ENCODE peak calls at places on chromosomes 12 and 14, in eight cellular contexts. C, H, G, T, M, S, X and Y are unnamed samples.

GRCh38 chr14:76962303-76962660 is 66.2 kb downstream of the IRF2BPL start:
- DNase-seq in M (no peak), H (no peak), T (no peak), C (no peak), X (no peak), S (no peak), G (no peak), Y (no peak)

GRCh38 chr12:53985900-53986685 is 1.1 kb downstream of the HOXC10 start:
- DNase-seq in G (no peak), T (no peak), H (no peak), M (peak), C (no peak), X (no peak), S (no peak), Y (peak)

GRCh38 chr14:100975668-100976067 is 72.1 kb upstream of the RTL1 start:
- DNase-seq in T (no peak), G (no peak), H (no peak), S (no peak), M (peak), X (no peak), C (no peak), Y (no peak)

GRCh38 chr12:29148958-29149690 is at the start of gene FAR2:
- DNase-seq in S (peak), T (peak), M (no peak), H (peak), G (peak), X (peak), C (peak), Y (peak)

GRCh38 chr14:80624581-80624980 is 317.0 kb downstream of the CEP128 start:
- DNase-seq in X (no peak), G (no peak), M (no peak), S (no peak), T (no peak), H (no peak), C (no peak), Y (no peak)

GRCh38 chr12:12723681-12724420 is 6.7 kb downstream of the CDKN1B start:
- DNase-seq in M (no peak), C (no peak), H (peak), G (peak), S (no peak), T (no peak), X (no peak), Y (peak)

GRCh38 chr14:72383869-72384268 is 451.6 kb downstream of the RGS6 start:
- DNase-seq in S (no peak), X (no peak), G (no peak), H (no peak), M (no peak), C (no peak), T (no peak), Y (no peak)

GRCh38 chr14:90970167-90970600 is 90.3 kb downstream of the RPS6KA5 start:
- DNase-seq in S (no peak), H (peak), T (no peak), X (no peak), M (no peak), G (no peak), C (no peak), Y (peak)

GRCh38 chr14:60222820-60223219 is 26.2 kb upstream of the PPM1A start:
- DNase-seq in T (no peak), G (peak), M (no peak), S (no peak), X (no peak), H (no peak), C (no peak), Y (no peak)

GRCh38 chr14:53882684-53883083 is 73.9 kb downstream of the BMP4 start:
- DNase-seq in S (no peak), M (no peak), H (no peak), C (no peak), T (no peak), G (peak), X (no peak), Y (no peak)

GRCh38 chr14:88326352-88327103 is 3.5 kb upstream of the KCNK10 start:
- DNase-seq in S (no peak), H (no peak), M (no peak), G (no peak), C (no peak), T (no peak), X (no peak), Y (no peak)

GRCh38 chr12:52380271-52380694 is 5.2 kb downstream of the KRT84 start:
- DNase-seq in S (peak), X (no peak), C (no peak), G (peak), H (peak), M (no peak), T (no peak), Y (peak)

GRCh38 chr14:104314251-104314941 is 176.0 kb downstream of the KIF26A start:
- DNase-seq in G (no peak), C (no peak), M (no peak), X (no peak), S (no peak), T (no peak), H (no peak), Y (no peak)

GRCh38 chr14:24060443-24060842 is 8.6 kb downstream of the CARMIL3 start:
- DNase-seq in G (no peak), C (no peak), T (no peak), H (no peak), S (no peak), M (no peak), X (no peak), Y (no peak)

GRCh38 chr14:67514203-67514607 is 18.9 kb upstream of the PLEKHH1 start:
- DNase-seq in M (no peak), S (no peak), C (no peak), T (no peak), H (no peak), X (no peak), G (no peak), Y (no peak)

GRCh38 chr12:23827353-23827752 is 122.1 kb downstream of the SOX5 start:
- DNase-seq in S (no peak), C (no peak), X (no peak), M (no peak), G (no peak), T (no peak), H (no peak), Y (no peak)

GRCh38 chr12:113625499-113625898 is 153.8 kb upstream of the LHX5 start:
- DNase-seq in S (no peak), H (no peak), T (no peak), G (no peak), X (no peak), C (no peak), M (no peak), Y (no peak)